ENCODE peak calls at places on chromosomes 12 and 14, in nine cellular contexts. C is posterior cingulate gyrus; O is lower lobe of right lung; F is activated CD8-positive, alpha-beta T cell treated with anti-CD3 and anti-CD28 coated beads, Interleukin-2, amount 10 ng/mL, durations not matched to agents 7 days and 5 days; H is LoVo; G is T follicular helper cell; L is left ventricle myocardium inferior; T is activated naive CD8-positive, alpha-beta T cell treated with anti-CD3 and anti-CD28 coated beads, Interleukin-2, amount 50 U/mL, for 24 hours; X is AG10803. R is an unnamed sample.
A peak's percentile ranks its signal among the peaks of the same experiment; 100 is the strongest.

GRCh38 chr12:105562727-105563072 is 232.2 kb downstream of the C12orf75 start:
- DNase-seq in C (no peak), O (no peak), F (no peak), H (no peak), G (no peak), L (no peak), T (no peak), X (no peak), R (no peak)

GRCh38 chr12:50419112-50419909 is 18.6 kb downstream of the LARP4 start:
- DNase-seq in C (no peak), O (no peak), F (no peak), H (no peak), G (no peak), L (no peak), T (no peak), X (no peak), R (no peak)

GRCh38 chr12:24066865-24067264 is 117.4 kb upstream of the SOX5 start:
- DNase-seq in C (no peak), O (no peak), F (no peak), H (no peak), G (no peak), L (no peak), T (no peak), X (peak; percentile 1), R (peak; percentile 14)

GRCh38 chr14:95664546-95664945 is 21.7 kb upstream of the TCL1B start:
- DNase-seq in C (no peak), O (no peak), F (no peak), H (no peak), G (no peak), L (no peak), T (no peak), X (no peak), R (no peak)

GRCh38 chr14:20757963-20758362 is 10.2 kb upstream of the EDDM3B start:
- DNase-seq in C (no peak), O (peak; percentile 44), F (peak; percentile 45), H (no peak), G (peak; percentile 4), L (no peak), T (peak; percentile 20), X (no peak), R (peak; percentile 31)

GRCh38 chr12:113500662-113501435 is 29.2 kb upstream of the LHX5 start:
- DNase-seq in C (no peak), O (no peak), F (no peak), H (no peak), G (no peak), L (no peak), T (no peak), X (no peak), R (no peak)

GRCh38 chr12:96811083-96811482 is 96.0 kb upstream of the NEDD1 start:
- DNase-seq in C (no peak), O (no peak), F (no peak), H (peak; percentile 50), G (no peak), L (no peak), T (no peak), X (peak; percentile 52), R (no peak)

GRCh38 chr12:79655036-79655435 is 35.7 kb downstream of the PAWR start:
- DNase-seq in C (no peak), O (no peak), F (no peak), H (no peak), G (no peak), L (no peak), T (no peak), X (no peak), R (no peak)

GRCh38 chr12:69066420-69067373 is 133.7 kb upstream of the CPM start:
- DNase-seq in C (no peak), O (no peak), F (no peak), H (no peak), G (no peak), L (no peak), T (no peak), X (no peak), R (peak; percentile 24)

GRCh38 chr14:61573748-61574513 is 121.4 kb upstream of the HIF1A start:
- DNase-seq in C (no peak), O (no peak), F (no peak), H (no peak), G (no peak), L (no peak), T (no peak), X (peak; percentile 71), R (no peak)

GRCh38 chr12:57810450-57810849 is 8.1 kb downstream of the AVIL start:
- DNase-seq in C (no peak), O (no peak), F (no peak), H (peak; percentile 84), G (no peak), L (no peak), T (no peak), X (peak; percentile 38), R (no peak)

GRCh38 chr14:32354716-32355115 is 25.6 kb downstream of the AKAP6 start:
- DNase-seq in C (no peak), O (no peak), F (no peak), H (no peak), G (no peak), L (peak; percentile 21), T (no peak), X (no peak), R (peak; percentile 22)

GRCh38 chr12:127146991-127147718 is 1119.8 kb upstream of the TMEM132C start:
- DNase-seq in C (no peak), O (no peak), F (no peak), H (no peak), G (no peak), L (no peak), T (no peak), X (no peak), R (no peak)

GRCh38 chr12:42673535-42673934 is 84.0 kb upstream of the PRICKLE1 start:
- DNase-seq in C (no peak), O (no peak), F (no peak), H (no peak), G (no peak), L (no peak), T (no peak), X (no peak), R (no peak)

GRCh38 chr12:47856721-47857575 is 37.2 kb upstream of the HDAC7 start:
- DNase-seq in C (no peak), O (no peak), F (no peak), H (no peak), G (no peak), L (no peak), T (no peak), X (no peak), R (no peak)

GRCh38 chr12:67853204-67853603 is 136.0 kb upstream of the IFNG-AS1 start:
- DNase-seq in C (no peak), O (no peak), F (no peak), H (no peak), G (no peak), L (no peak), T (no peak), X (peak; percentile 82), R (no peak)

GRCh38 chr14:38187475-38187874 is 20.2 kb upstream of the SSTR1 start:
- DNase-seq in C (no peak), O (no peak), F (no peak), H (no peak), G (no peak), L (no peak), T (no peak), X (no peak), R (no peak)

GRCh38 chr12:5589055-5589454 is 157.1 kb downstream of the NTF3 start:
- DNase-seq in C (no peak), O (no peak), F (no peak), H (no peak), G (no peak), L (no peak), T (no peak), X (no peak), R (no peak)

GRCh38 chr14:100726812-100727564 is at the start of gene DLK1:
- DNase-seq in C (no peak), O (no peak), F (no peak), H (no peak), G (no peak), L (no peak), T (no peak), X (no peak), R (no peak)

GRCh38 chr14:24978862-24979724 is 70.9 kb downstream of the STXBP6 start:
- DNase-seq in C (no peak), O (no peak), F (no peak), H (peak; percentile 60), G (no peak), L (no peak), T (no peak), X (no peak), R (no peak)

GRCh38 chr12:66555113-66555512 is 123.8 kb downstream of the GRIP1 start:
- DNase-seq in C (no peak), O (no peak), F (no peak), H (no peak), G (no peak), L (no peak), T (no peak), X (no peak), R (no peak)

GRCh38 chr12:132801741-132802140 is 26.9 kb downstream of the GOLGA3 start:
- DNase-seq in C (no peak), O (no peak), F (no peak), H (no peak), G (no peak), L (no peak), T (no peak), X (no peak), R (no peak)

GRCh38 chr12:94222351-94222750 is 74.0 kb downstream of the PLXNC1 start:
- DNase-seq in C (no peak), O (no peak), F (no peak), H (no peak), G (no peak), L (no peak), T (no peak), X (no peak), R (no peak)

GRCh38 chr14:102255401-102256190 is 49.4 kb downstream of the MOK start:
- DNase-seq in C (no peak), O (no peak), F (no peak), H (no peak), G (no peak), L (peak; percentile 31), T (no peak), X (peak; percentile 44), R (peak; percentile 64)

GRCh38 chr12:117587646-117588287 is 226.3 kb upstream of the NOS1 start:
- DNase-seq in C (peak; percentile 40), O (peak; percentile 64), F (peak; percentile 58), H (peak; percentile 69), G (no peak), L (peak; percentile 25), T (peak; percentile 53), X (peak; percentile 31), R (peak; percentile 60)

GRCh38 chr12:28882444-28882843 is 266.6 kb upstream of the FAR2 start:
- DNase-seq in C (no peak), O (no peak), F (no peak), H (no peak), G (no peak), L (no peak), T (no peak), X (no peak), R (no peak)

GRCh38 chr14:93522221-93522620 is 91.5 kb downstream of the UNC79 start:
- DNase-seq in C (no peak), O (no peak), F (no peak), H (no peak), G (no peak), L (no peak), T (no peak), X (no peak), R (no peak)

GRCh38 chr14:95523051-95523817 is 6.8 kb upstream of the SYNE3 start:
- DNase-seq in C (no peak), O (no peak), F (peak; percentile 72), H (no peak), G (no peak), L (no peak), T (no peak), X (peak; percentile 48), R (no peak)

GRCh38 chr12:64673490-64674169 is 63.3 kb downstream of the RASSF3 start:
- DNase-seq in C (no peak), O (no peak), F (no peak), H (no peak), G (no peak), L (no peak), T (no peak), X (no peak), R (no peak)

GRCh38 chr14:101839236-101839635 is 77.7 kb downstream of the PPP2R5C start:
- DNase-seq in C (no peak), O (no peak), F (peak; percentile 66), H (no peak), G (peak; percentile 22), L (no peak), T (peak; percentile 40), X (no peak), R (no peak)

GRCh38 chr14:86712727-86713126 is 1182.8 kb downstream of the FLRT2 start:
- DNase-seq in C (no peak), O (no peak), F (no peak), H (no peak), G (no peak), L (no peak), T (no peak), X (no peak), R (no peak)